ENCODE peak calls at places on chromosomes 2 and 18, in seven cellular contexts. W is AG04450, T is breast epithelium, M is fibroblast of lung, V is SK-N-SH, A is heart right ventricle, N is fibroblast of the aortic adventitia. C is an unnamed sample.

GRCh38 chr2:7992612-7993596 is 689.0 kb upstream of the ID2 start:
- DNase-seq in V (peak), A (no peak), N (peak), T (no peak), W (no peak), M (no peak), C (no peak)

GRCh38 chr18:79910563-79910962 is 40.9 kb downstream of the SLC66A2 start:
- DNase-seq in A (no peak), W (no peak), M (no peak), T (no peak), V (no peak), N (no peak), C (no peak)

GRCh38 chr2:207248702-207249355 is 83.1 kb upstream of the KLF7 start:
- DNase-seq in A (no peak), W (no peak), V (no peak), N (no peak), M (peak), T (no peak), C (no peak)

GRCh38 chr2:6212516-6212915 is 520.3 kb downstream of the SOX11 start:
- DNase-seq in M (no peak), N (no peak), T (no peak), V (no peak), A (no peak), W (no peak), C (no peak)

GRCh38 chr18:24300703-24301102 is 96.9 kb downstream of the OSBPL1A start:
- DNase-seq in V (no peak), M (no peak), W (no peak), A (no peak), N (no peak), T (no peak), C (no peak)

GRCh38 chr18:76972838-76973237 is 150.5 kb downstream of the ZNF236 start:
- DNase-seq in T (no peak), A (no peak), V (no peak), M (no peak), W (no peak), N (peak), C (no peak)

GRCh38 chr18:32735781-32736180 is 37.0 kb downstream of the KLHL14 start:
- DNase-seq in W (no peak), N (no peak), V (no peak), T (no peak), A (no peak), M (peak), C (no peak)

GRCh38 chr2:2876350-2877042 is 501.1 kb downstream of the EIPR1 start:
- DNase-seq in A (no peak), N (no peak), V (no peak), M (no peak), W (no peak), T (no peak), C (no peak)

GRCh38 chr2:128544321-128545037 is 225.8 kb upstream of the HS6ST1 start:
- DNase-seq in V (no peak), A (no peak), W (no peak), M (no peak), T (no peak), N (no peak), C (no peak)

GRCh38 chr2:214985619-214986018 is 152.8 kb downstream of the ABCA12 start:
- DNase-seq in W (no peak), A (no peak), T (no peak), N (no peak), V (no peak), M (no peak), C (no peak)

GRCh38 chr2:216110620-216111019 is 1.5 kb downstream of the XRCC5 start:
- DNase-seq in N (no peak), W (no peak), A (no peak), V (no peak), T (no peak), M (no peak), C (no peak)

GRCh38 chr2:225737556-225737955 is 338.0 kb downstream of the NYAP2 start:
- DNase-seq in W (no peak), V (no peak), A (no peak), T (no peak), M (peak), N (peak), C (no peak)

GRCh38 chr2:207054521-207054920 is 111.2 kb downstream of the KLF7 start:
- DNase-seq in A (no peak), M (no peak), W (no peak), N (peak), T (no peak), V (no peak), C (peak)

GRCh38 chr2:77831878-77832277 is 309.7 kb upstream of the LRRTM4 start:
- DNase-seq in M (no peak), V (no peak), T (no peak), N (no peak), A (no peak), W (no peak), C (no peak)

GRCh38 chr18:21316296-21316695 is 74.3 kb downstream of the GREB1L start:
- DNase-seq in A (no peak), N (no peak), V (no peak), W (no peak), T (no peak), M (no peak), C (no peak)

GRCh38 chr2:14647714-14648113 is 15.2 kb downstream of the LRATD1 start:
- DNase-seq in N (no peak), M (no peak), T (no peak), A (no peak), W (no peak), V (no peak), C (no peak)

GRCh38 chr18:34999734-35000397 is 41.3 kb upstream of the MAPRE2 start:
- DNase-seq in A (no peak), V (no peak), W (no peak), N (no peak), M (no peak), T (no peak), C (no peak)

GRCh38 chr2:169965495-169965894 is 138.2 kb downstream of the UBR3 start:
- DNase-seq in A (no peak), W (no peak), V (no peak), T (no peak), M (no peak), N (peak), C (no peak)

GRCh38 chr2:191935247-191935646 is 88.4 kb upstream of the CAVIN2 start:
- DNase-seq in T (no peak), V (no peak), M (no peak), N (no peak), W (no peak), A (no peak), C (no peak)

GRCh38 chr18:80190311-80190710 is 57.0 kb downstream of the PARD6G start:
- DNase-seq in N (no peak), T (no peak), V (no peak), M (no peak), A (no peak), W (no peak), C (no peak)

GRCh38 chr18:62586148-62586774 is 63.4 kb downstream of the ZCCHC2 start:
- DNase-seq in W (peak), N (peak), T (peak), M (peak), V (peak), A (peak), C (peak)

GRCh38 chr18:65968605-65969004 is 217.8 kb downstream of the CDH7 start:
- DNase-seq in W (no peak), V (no peak), T (no peak), M (no peak), A (no peak), N (no peak), C (no peak)
- TF ChIP-seq CTCF in W (no peak), V (peak), T (no peak), M (no peak), A (no peak), N (no peak), C (no peak)

GRCh38 chr2:53208815-53209214 is 558.8 kb upstream of the CHAC2 start:
- DNase-seq in T (no peak), V (no peak), M (no peak), A (no peak), W (no peak), N (no peak), C (no peak)

GRCh38 chr2:53209679-53210473 is 557.7 kb upstream of the CHAC2 start:
- DNase-seq in M (no peak), V (no peak), A (no peak), T (no peak), W (no peak), N (no peak), C (no peak)

GRCh38 chr2:53216805-53217204 is 550.8 kb upstream of the CHAC2 start:
- DNase-seq in W (no peak), V (no peak), A (no peak), M (no peak), N (no peak), T (no peak), C (no peak)

GRCh38 chr2:53210538-53210937 is 557.1 kb upstream of the CHAC2 start:
- DNase-seq in V (no peak), N (no peak), W (no peak), T (no peak), M (peak), A (no peak), C (no peak)

DNA sequence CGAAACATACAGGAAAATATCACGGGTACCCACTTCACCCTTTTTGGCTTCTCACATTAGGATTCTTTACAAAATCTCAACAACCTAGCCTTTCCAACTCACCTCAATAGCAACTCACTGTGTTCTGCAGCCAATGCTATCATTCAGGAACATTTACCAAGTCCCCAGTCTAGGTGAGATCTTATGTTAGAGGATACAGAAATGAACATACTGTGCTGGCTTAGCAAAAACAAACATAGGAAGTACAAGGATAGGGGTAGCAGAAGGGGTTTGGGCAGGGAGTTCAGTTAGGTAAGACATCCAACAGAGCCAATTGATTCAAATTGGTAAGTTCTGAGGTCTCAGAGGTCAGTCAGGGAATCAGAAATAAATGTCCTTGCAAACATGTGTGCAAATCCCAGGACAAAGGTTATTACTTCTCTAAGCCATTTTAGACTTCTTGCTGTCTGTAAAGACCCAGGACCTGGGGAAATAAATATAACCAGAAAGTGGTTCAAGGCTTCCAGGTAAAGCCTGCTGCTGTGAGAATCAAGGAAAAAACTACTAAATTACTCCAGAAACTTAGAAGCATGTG is 556.3 kb upstream of the CHAC2 start:
- DNase-seq in M (no peak), T (no peak), A (no peak), W (no peak), V (no peak), N (no peak), C (no peak)
- H3K4me3 ChIP-seq in M (no peak), T (no peak), A (no peak), W (no peak), V (no peak), N (no peak), C (no peak)

GRCh38 chr2:118882693-118883336 is 35.4 kb upstream of the EN1 start:
- DNase-seq in N (peak), A (peak), W (no peak), T (peak), M (peak), V (peak), C (peak)

GRCh38 chr2:118878531-118879149 is 31.2 kb upstream of the EN1 start:
- DNase-seq in M (no peak), W (no peak), V (no peak), T (no peak), A (no peak), N (no peak), C (no peak)

GRCh38 chr2:118881490-118882129 is 34.2 kb upstream of the EN1 start:
- DNase-seq in W (no peak), V (peak), M (peak), T (peak), A (no peak), N (peak), C (no peak)
- TF ChIP-seq CTCF in W (peak), V (peak), M (peak), T (peak), A (peak), N (peak), C (peak)

GRCh38 chr18:13611058-13611615 is 115.2 kb downstream of the FAM210A start:
- DNase-seq in M (peak), T (no peak), N (peak), V (peak), A (peak), W (no peak), C (no peak)
- H3K4me3 ChIP-seq in M (peak), T (peak), N (peak), V (peak), A (peak), W (peak), C (peak)

GRCh38 chr2:20562540-20563225 is 88.2 kb downstream of the HS1BP3 start:
- DNase-seq in N (no peak), V (no peak), W (no peak), M (no peak), A (no peak), T (no peak), C (no peak)
- TF ChIP-seq CTCF in N (no peak), V (peak), W (peak), M (peak), A (no peak), T (no peak), C (peak)

GRCh38 chr18:75097491-75098225 is 111.3 kb downstream of the PTGR3 start:
- DNase-seq in N (no peak), T (no peak), V (no peak), W (no peak), A (no peak), M (no peak), C (no peak)
- H3K4me3 ChIP-seq in N (no peak), T (no peak), V (no peak), W (no peak), A (no peak), M (no peak), C (no peak)

DNA sequence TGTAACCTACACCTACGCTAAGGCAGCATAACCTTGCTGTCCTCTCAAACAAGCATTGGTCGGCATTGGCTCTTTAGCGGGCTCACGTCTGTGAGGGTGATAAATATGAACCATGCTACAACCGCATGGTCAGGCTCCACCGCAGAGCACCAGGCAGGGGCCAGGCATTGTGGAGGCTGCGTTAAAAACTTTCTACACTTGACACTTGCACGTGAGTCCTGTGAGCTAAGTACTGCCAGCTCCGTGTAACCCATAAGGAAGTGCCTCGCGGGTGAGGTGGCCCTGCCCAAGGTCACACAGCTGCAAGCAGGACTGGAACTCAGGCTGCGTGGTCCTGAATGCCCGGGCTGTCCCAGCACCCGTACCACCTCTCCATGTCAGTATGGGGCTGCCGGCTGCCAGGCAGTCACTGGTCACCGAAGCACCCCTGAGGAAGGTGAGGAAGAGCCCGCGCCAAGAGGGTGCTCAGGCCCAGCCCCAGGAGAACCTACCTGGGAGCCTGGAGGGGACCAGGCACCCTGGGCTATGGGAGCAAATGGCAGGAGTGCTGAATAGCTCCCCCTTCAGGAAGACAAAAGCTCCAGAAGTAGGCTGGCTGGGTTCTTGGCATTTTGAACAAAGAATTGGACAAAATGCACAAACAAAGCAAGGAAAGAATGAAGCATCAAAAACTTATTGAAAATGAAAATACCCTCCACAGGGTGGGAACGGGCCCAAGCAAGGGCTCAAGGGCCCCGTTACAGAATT is 271.1 kb upstream of the RAB6C start:
- DNase-seq in T (no peak), V (no peak), N (no peak), M (no peak), W (no peak), A (no peak), C (no peak)
- TF ChIP-seq CTCF in T (no peak), V (no peak), N (no peak), M (no peak), W (no peak), A (no peak), C (no peak)

GRCh38 chr2:165582409-165582808 is 112.9 kb downstream of the CSRNP3 start:
- DNase-seq in W (no peak), M (peak), A (no peak), T (no peak), V (no peak), N (peak), C (no peak)
- H3K4me3 ChIP-seq in W (no peak), M (no peak), A (no peak), T (no peak), V (no peak), N (no peak), C (no peak)

GRCh38 chr2:27322301-27322765 is 564 bp downstream of the MPV17 start:
- DNase-seq in N (peak), V (peak), A (no peak), M (no peak), W (no peak), T (no peak), C (no peak)

GRCh38 chr2:27324720-27325119 is 1.8 kb upstream of the MPV17 start:
- DNase-seq in N (no peak), T (no peak), A (no peak), W (no peak), V (no peak), M (no peak), C (no peak)

GRCh38 chr2:27322766-27323591 is at the start of gene MPV17:
- DNase-seq in T (peak), N (peak), A (peak), M (peak), W (peak), V (peak), C (peak)

GRCh38 chr2:27323592-27324285 is 842 bp upstream of the MPV17 start:
- DNase-seq in N (peak), W (no peak), A (no peak), M (no peak), T (no peak), V (no peak), C (no peak)

GRCh38 chr2:27320958-27321543 is 1.8 kb downstream of the MPV17 start:
- DNase-seq in T (peak), A (peak), V (peak), M (peak), W (peak), N (peak), C (peak)
- TF ChIP-seq CTCF in T (peak), A (peak), V (peak), M (peak), W (peak), N (peak), C (peak)

GRCh38 chr2:38176619-38177021 is 100.7 kb upstream of the CYP1B1 start:
- DNase-seq in V (no peak), M (peak), N (peak), T (no peak), A (no peak), W (peak), C (no peak)

GRCh38 chr2:38173690-38174089 is 97.7 kb upstream of the CYP1B1 start:
- DNase-seq in W (no peak), M (no peak), V (no peak), A (no peak), N (no peak), T (no peak), C (no peak)

GRCh38 chr2:38174131-38174530 is 98.2 kb upstream of the CYP1B1 start:
- DNase-seq in N (no peak), V (no peak), W (no peak), A (no peak), T (no peak), M (no peak), C (no peak)

GRCh38 chr2:38171208-38171858 is 95.4 kb upstream of the CYP1B1 start:
- DNase-seq in N (peak), M (peak), T (no peak), A (no peak), V (no peak), W (no peak), C (no peak)

GRCh38 chr2:38174646-38175096 is 98.7 kb upstream of the CYP1B1 start:
- DNase-seq in A (no peak), N (peak), V (no peak), T (no peak), W (peak), M (peak), C (peak)
- H3K4me3 ChIP-seq in A (no peak), N (no peak), V (no peak), T (peak), W (no peak), M (no peak), C (no peak)